ENCODE peak calls at places on chromosomes 7 and 10, in four cellular contexts. One of them, this sample, is unnamed.

GRCh38 chr10:97072851-97073665 is 112.7 kb downstream of the SLIT1 start:
- DNase-seq in trophoblast cell: peak; percentile 96
- DNase-seq in mesendoderm: peak; percentile 81
- DNase-seq in Karpas-422: peak; percentile 88
- DNase-seq in this sample: peak; percentile 89

GRCh38 chr10:114526112-114526496 is 121.8 kb upstream of the AFAP1L2 start:
- DNase-seq in trophoblast cell: no peak
- DNase-seq in mesendoderm: no peak
- DNase-seq in Karpas-422: peak; percentile 66
- DNase-seq in this sample: peak; percentile 18

GRCh38 chr10:34769941-34770340 is 45.2 kb downstream of the PARD3 start:
- DNase-seq in trophoblast cell: no peak
- DNase-seq in mesendoderm: peak; percentile 64
- DNase-seq in Karpas-422: no peak
- DNase-seq in this sample: no peak

GRCh38 chr10:130567436-130567835 is 431.2 kb downstream of the GLRX3 start:
- DNase-seq in trophoblast cell: no peak
- DNase-seq in mesendoderm: no peak
- DNase-seq in Karpas-422: no peak
- DNase-seq in this sample: no peak

GRCh38 chr10:72637398-72637857 is 11.5 kb upstream of the MICU1 start:
- DNase-seq in trophoblast cell: peak; percentile 21
- DNase-seq in mesendoderm: peak; percentile 46
- DNase-seq in Karpas-422: peak; percentile 47
- DNase-seq in this sample: peak; percentile 7

GRCh38 chr10:83983578-83984255 is 155.6 kb upstream of the GHITM start:
- DNase-seq in trophoblast cell: peak; percentile 10
- DNase-seq in mesendoderm: peak; percentile 74
- DNase-seq in Karpas-422: no peak
- DNase-seq in this sample: no peak

GRCh38 chr10:118442032-118442431 is 99.9 kb upstream of the FAM204A start:
- DNase-seq in trophoblast cell: peak; percentile 16
- DNase-seq in mesendoderm: no peak
- DNase-seq in Karpas-422: no peak
- DNase-seq in this sample: no peak

GRCh38 chr7:154928136-154929005 is 74.6 kb downstream of the PAXIP1 start:
- DNase-seq in trophoblast cell: peak; percentile 100
- DNase-seq in mesendoderm: peak; percentile 91
- DNase-seq in Karpas-422: peak; percentile 98
- DNase-seq in this sample: peak; percentile 94

GRCh38 chr10:9860045-9860444 is 1157.6 kb upstream of the CELF2 start:
- DNase-seq in trophoblast cell: no peak
- DNase-seq in mesendoderm: no peak
- DNase-seq in Karpas-422: no peak
- DNase-seq in this sample: no peak

GRCh38 chr10:121580276-121581116 is 17.7 kb downstream of the FGFR2 start:
- DNase-seq in trophoblast cell: peak; percentile 43
- DNase-seq in mesendoderm: peak; percentile 89
- DNase-seq in Karpas-422: peak; percentile 56
- DNase-seq in this sample: no peak

GRCh38 chr10:123252779-123253178 is 98.6 kb downstream of the BUB3 start:
- DNase-seq in trophoblast cell: no peak
- DNase-seq in mesendoderm: no peak
- DNase-seq in Karpas-422: no peak
- DNase-seq in this sample: no peak

GRCh38 chr7:108973075-108973474 is 403.4 kb downstream of the DNAJB9 start:
- DNase-seq in trophoblast cell: peak; percentile 15
- DNase-seq in mesendoderm: peak; percentile 55
- DNase-seq in Karpas-422: peak; percentile 51
- DNase-seq in this sample: no peak

GRCh38 chr10:124636271-124636993 is 107.7 kb downstream of the FAM53B start:
- DNase-seq in trophoblast cell: no peak
- DNase-seq in mesendoderm: no peak
- DNase-seq in Karpas-422: no peak
- DNase-seq in this sample: no peak

GRCh38 chr7:119572132-119572531 is 700.8 kb upstream of the KCND2 start:
- DNase-seq in trophoblast cell: no peak
- DNase-seq in mesendoderm: peak; percentile 12
- DNase-seq in Karpas-422: no peak
- DNase-seq in this sample: no peak

GRCh38 chr7:92740713-92741126 is 95.7 kb downstream of the CDK6 start:
- DNase-seq in trophoblast cell: peak; percentile 97
- DNase-seq in mesendoderm: peak; percentile 86
- DNase-seq in Karpas-422: no peak
- DNase-seq in this sample: peak; percentile 78

GRCh38 chr10:77236700-77237099 is 400.9 kb downstream of the KCNMA1 start:
- DNase-seq in trophoblast cell: no peak
- DNase-seq in mesendoderm: no peak
- DNase-seq in Karpas-422: no peak
- DNase-seq in this sample: peak; percentile 44

GRCh38 chr7:220151-220841 is 27.9 kb downstream of the FAM20C start:
- DNase-seq in trophoblast cell: no peak
- DNase-seq in mesendoderm: peak; percentile 89
- DNase-seq in Karpas-422: no peak
- DNase-seq in this sample: no peak

GRCh38 chr10:5840314-5841307 is 27.4 kb upstream of the GDI2 start:
- DNase-seq in trophoblast cell: no peak
- DNase-seq in mesendoderm: peak; percentile 40
- DNase-seq in Karpas-422: peak; percentile 94
- DNase-seq in this sample: peak; percentile 43

GRCh38 chr10:12107781-12108180 is 21.7 kb upstream of the SEC61A2 start:
- DNase-seq in trophoblast cell: no peak
- DNase-seq in mesendoderm: no peak
- DNase-seq in Karpas-422: no peak
- DNase-seq in this sample: no peak

GRCh38 chr7:1503390-1503789 is 799 bp downstream of the INTS1 start:
- DNase-seq in trophoblast cell: no peak
- DNase-seq in mesendoderm: no peak
- DNase-seq in Karpas-422: no peak
- DNase-seq in this sample: no peak

GRCh38 chr7:116316838-116317612 is 106.7 kb downstream of the TES start:
- DNase-seq in trophoblast cell: peak; percentile 81
- DNase-seq in mesendoderm: peak; percentile 88
- DNase-seq in Karpas-422: no peak
- DNase-seq in this sample: peak; percentile 97

GRCh38 chr10:83677795-83678194 is 461.5 kb upstream of the GHITM start:
- DNase-seq in trophoblast cell: no peak
- DNase-seq in mesendoderm: peak; percentile 33
- DNase-seq in Karpas-422: no peak
- DNase-seq in this sample: peak; percentile 22

GRCh38 chr7:85030893-85031292 is 156.0 kb downstream of the SEMA3D start:
- DNase-seq in trophoblast cell: peak; percentile 74
- DNase-seq in mesendoderm: peak; percentile 62
- DNase-seq in Karpas-422: peak; percentile 67
- DNase-seq in this sample: peak; percentile 91

GRCh38 chr10:103617362-103618026 is 124.0 kb downstream of the NEURL1 start:
- DNase-seq in trophoblast cell: no peak
- DNase-seq in mesendoderm: no peak
- DNase-seq in Karpas-422: peak; percentile 46
- DNase-seq in this sample: no peak

GRCh38 chr10:87752571-87752970 is 65.5 kb downstream of the ATAD1 start:
- DNase-seq in trophoblast cell: no peak
- DNase-seq in mesendoderm: no peak
- DNase-seq in Karpas-422: no peak
- DNase-seq in this sample: peak; percentile 55

GRCh38 chr10:11357361-11357760 is 254.1 kb downstream of the USP6NL start:
- DNase-seq in trophoblast cell: no peak
- DNase-seq in mesendoderm: no peak
- DNase-seq in Karpas-422: no peak
- DNase-seq in this sample: no peak

GRCh38 chr10:29896053-29896452 is 163.3 kb downstream of the JCAD start:
- DNase-seq in trophoblast cell: no peak
- DNase-seq in mesendoderm: no peak
- DNase-seq in Karpas-422: no peak
- DNase-seq in this sample: peak; percentile 58

GRCh38 chr7:84948632-84949031 is 238.2 kb downstream of the SEMA3D start:
- DNase-seq in trophoblast cell: no peak
- DNase-seq in mesendoderm: no peak
- DNase-seq in Karpas-422: no peak
- DNase-seq in this sample: peak; percentile 9

GRCh38 chr10:30456262-30456661 is 22.3 kb downstream of the MAP3K8 start:
- DNase-seq in trophoblast cell: no peak
- DNase-seq in mesendoderm: no peak
- DNase-seq in Karpas-422: peak; percentile 48
- DNase-seq in this sample: no peak

GRCh38 chr7:41911792-41912191 is 208.9 kb upstream of the INHBA start:
- DNase-seq in trophoblast cell: no peak
- DNase-seq in mesendoderm: no peak
- DNase-seq in Karpas-422: no peak
- DNase-seq in this sample: peak; percentile 32

GRCh38 chr10:107085661-107086525 is 78.6 kb downstream of the SORCS1 start:
- DNase-seq in trophoblast cell: no peak
- DNase-seq in mesendoderm: no peak
- DNase-seq in Karpas-422: no peak
- DNase-seq in this sample: no peak

GRCh38 chr10:63375458-63375857 is 90.3 kb downstream of the JMJD1C start:
- DNase-seq in trophoblast cell: peak; percentile 34
- DNase-seq in mesendoderm: no peak
- DNase-seq in Karpas-422: no peak
- DNase-seq in this sample: peak; percentile 42

GRCh38 chr7:142776206-142776844 is 5.6 kb downstream of the PRSS2 start:
- DNase-seq in trophoblast cell: no peak
- DNase-seq in mesendoderm: no peak
- DNase-seq in Karpas-422: no peak
- DNase-seq in this sample: no peak

GRCh38 chr7:107661865-107662379 is 1.3 kb downstream of the SLC26A4 start:
- DNase-seq in trophoblast cell: no peak
- DNase-seq in mesendoderm: no peak
- DNase-seq in Karpas-422: no peak
- DNase-seq in this sample: no peak

GRCh38 chr7:43660141-43660540 is 69.2 kb downstream of the COA1 start:
- DNase-seq in trophoblast cell: no peak
- DNase-seq in mesendoderm: peak; percentile 33
- DNase-seq in Karpas-422: no peak
- DNase-seq in this sample: no peak

GRCh38 chr7:101890666-101891065 is 73.2 kb downstream of the CUX1 start:
- DNase-seq in trophoblast cell: no peak
- DNase-seq in mesendoderm: no peak
- DNase-seq in Karpas-422: peak; percentile 57
- DNase-seq in this sample: no peak

GRCh38 chr10:11086177-11086576 is 68.5 kb downstream of the CELF2 start:
- DNase-seq in trophoblast cell: no peak
- DNase-seq in mesendoderm: no peak
- DNase-seq in Karpas-422: no peak
- DNase-seq in this sample: no peak

DNA sequence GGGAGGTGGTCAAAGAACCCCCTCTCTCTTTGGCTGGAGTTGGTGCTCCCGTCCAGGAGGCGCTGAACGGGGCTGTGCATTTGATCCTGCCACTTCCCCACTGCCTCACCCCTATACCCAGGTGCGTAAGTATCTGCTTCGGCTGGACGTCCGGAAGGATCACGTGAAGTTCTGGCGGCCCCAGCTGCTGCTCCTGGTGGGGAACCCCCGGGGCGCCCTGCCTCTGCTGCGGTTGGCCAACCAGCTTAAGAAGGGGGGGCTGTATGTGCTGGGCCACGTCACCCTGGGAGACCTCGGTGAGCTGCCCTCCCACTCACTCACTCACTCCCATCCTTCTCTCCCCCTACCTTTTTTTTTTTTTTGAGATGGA is 5.6 kb upstream of the TRIP6 start:
- DNase-seq in trophoblast cell: no peak
- DNase-seq in mesendoderm: no peak
- DNase-seq in Karpas-422: no peak
- DNase-seq in this sample: no peak
- H3K9ac ChIP-seq in trophoblast cell: no peak overlapping the region
- H3K9ac ChIP-seq in mesendoderm: no peak overlapping the region
- H3K9ac ChIP-seq in Karpas-422: no peak overlapping the region
- H3K9ac ChIP-seq in this sample: no peak overlapping the region

GRCh38 chr10:3748484-3748883 is 36.5 kb downstream of the KLF6 start:
- DNase-seq in trophoblast cell: no peak
- DNase-seq in mesendoderm: no peak
- DNase-seq in Karpas-422: no peak
- DNase-seq in this sample: no peak

GRCh38 chr10:3746634-3747033 is 38.4 kb downstream of the KLF6 start:
- DNase-seq in trophoblast cell: no peak
- DNase-seq in mesendoderm: no peak
- DNase-seq in Karpas-422: no peak
- DNase-seq in this sample: no peak

GRCh38 chr10:3749011-3749410 is 36.0 kb downstream of the KLF6 start:
- DNase-seq in trophoblast cell: no peak
- DNase-seq in mesendoderm: no peak
- DNase-seq in Karpas-422: no peak
- DNase-seq in this sample: no peak

GRCh38 chr10:3747248-3747960 is 37.6 kb downstream of the KLF6 start:
- DNase-seq in trophoblast cell: no peak
- DNase-seq in mesendoderm: no peak
- DNase-seq in Karpas-422: no peak
- DNase-seq in this sample: no peak

GRCh38 chr10:3747984-3748383 is 37.0 kb downstream of the KLF6 start:
- DNase-seq in trophoblast cell: no peak
- DNase-seq in mesendoderm: no peak
- DNase-seq in Karpas-422: no peak
- DNase-seq in this sample: no peak
- H3K4me3 ChIP-seq in trophoblast cell: no peak overlapping the region
- H3K4me3 ChIP-seq in mesendoderm: no peak overlapping the region
- H3K4me3 ChIP-seq in Karpas-422: no peak overlapping the region
- H3K4me3 ChIP-seq in this sample: no peak overlapping the region

GRCh38 chr10:7567896-7568295 is 98.9 kb downstream of the ITIH5 start:
- DNase-seq in trophoblast cell: no peak
- DNase-seq in mesendoderm: no peak
- DNase-seq in Karpas-422: no peak
- DNase-seq in this sample: peak; percentile 55
- H3K27me3 ChIP-seq in trophoblast cell: no peaks in the 10 kb centered on the region
- H3K27me3 ChIP-seq in mesendoderm: no peaks in the 10 kb centered on the region
- H3K27me3 ChIP-seq in Karpas-422: no peaks in the 10 kb centered on the region
- H3K27me3 ChIP-seq in this sample: peaks cover 3% of the 10 kb centered on the region

DNA sequence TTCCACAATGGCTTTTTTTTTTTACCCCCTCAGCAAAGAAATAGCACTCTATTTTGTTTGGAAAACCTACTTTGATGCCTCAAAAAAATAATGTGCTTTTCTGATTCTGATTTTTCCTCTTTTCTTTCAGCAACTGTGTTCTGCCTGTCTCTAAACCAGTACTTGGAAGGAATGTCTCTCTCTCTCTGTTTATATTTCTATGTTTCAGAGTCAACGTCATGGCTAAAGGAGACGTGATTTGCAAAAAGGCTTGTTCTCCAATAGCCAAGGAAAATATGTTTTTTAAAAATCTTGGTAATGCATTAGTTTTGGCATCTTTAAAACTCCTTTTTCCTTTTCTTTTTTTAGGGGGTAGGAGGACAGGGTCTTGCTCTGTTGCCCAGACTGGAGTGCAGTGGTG is 56.0 kb upstream of the SDK1 start:
- DNase-seq in trophoblast cell: no peak
- DNase-seq in mesendoderm: no peak
- DNase-seq in Karpas-422: no peak
- DNase-seq in this sample: no peak
- H3K9ac ChIP-seq in trophoblast cell: no peak overlapping the region
- H3K9ac ChIP-seq in mesendoderm: no peak overlapping the region
- H3K9ac ChIP-seq in Karpas-422: no peak overlapping the region
- H3K9ac ChIP-seq in this sample: no peak overlapping the region

GRCh38 chr7:74479961-74480829 is 26.5 kb downstream of the GTF2IRD1 start:
- DNase-seq in trophoblast cell: peak; percentile 84
- DNase-seq in mesendoderm: peak; percentile 89
- DNase-seq in Karpas-422: no peak
- DNase-seq in this sample: peak; percentile 96
- H3K4me3 ChIP-seq in trophoblast cell: no peak overlapping the region
- H3K4me3 ChIP-seq in mesendoderm: no peak overlapping the region
- H3K4me3 ChIP-seq in Karpas-422: no peak overlapping the region
- H3K4me3 ChIP-seq in this sample: peak overlapping the region; percentile 86

GRCh38 chr7:45703911-45704682 is 129.9 kb downstream of the ADCY1 start:
- DNase-seq in trophoblast cell: no peak
- DNase-seq in mesendoderm: no peak
- DNase-seq in Karpas-422: no peak
- DNase-seq in this sample: no peak
- H3K27me3 ChIP-seq in trophoblast cell: no peaks in the 10 kb centered on the region
- H3K27me3 ChIP-seq in mesendoderm: no peaks in the 10 kb centered on the region
- H3K27me3 ChIP-seq in Karpas-422: no peaks in the 10 kb centered on the region
- H3K27me3 ChIP-seq in this sample: no peaks in the 10 kb centered on the region